ENCODE peak calls at places on chromosomes 5 and 9, in four cellular contexts. L, Z, K and J are unnamed samples.

GRCh38 chr5:139481580-139482049 is 943 bp downstream of the STING1 start:
- DNase-seq in L (no peak), Z (peak), K (peak), J (no peak)

GRCh38 chr9:83062011-83062652 is 810 bp downstream of the RASEF start:
- DNase-seq in L (no peak), Z (no peak), K (no peak), J (no peak)

GRCh38 chr9:137724114-137724445 is 105.3 kb downstream of the EHMT1 start:
- DNase-seq in L (no peak), Z (no peak), K (no peak), J (no peak)

GRCh38 chr9:118283488-118283887 is 579.3 kb downstream of the TLR4 start:
- DNase-seq in L (no peak), Z (no peak), K (no peak), J (no peak)

GRCh38 chr5:97388794-97389193 is 205.7 kb upstream of the RIOK2 start:
- DNase-seq in L (no peak), Z (no peak), K (no peak), J (no peak)

GRCh38 chr5:132782101-132782500 is 5.1 kb upstream of the SEPTIN8 start:
- DNase-seq in L (no peak), Z (no peak), K (no peak), J (no peak)

GRCh38 chr9:117644607-117645244 is 59.5 kb upstream of the TLR4 start:
- DNase-seq in L (peak), Z (peak), K (peak), J (peak)

GRCh38 chr5:180495292-180495691 is 1.1 kb downstream of the CNOT6 start:
- DNase-seq in L (no peak), Z (no peak), K (no peak), J (no peak)

GRCh38 chr5:40166757-40167156 is 513.0 kb upstream of the PTGER4 start:
- DNase-seq in L (no peak), Z (no peak), K (no peak), J (no peak)

GRCh38 chr9:124794902-124795491 is 18.1 kb downstream of the OLFML2A start:
- DNase-seq in L (no peak), Z (no peak), K (no peak), J (no peak)